ENCODE peak calls at places on chromosomes 3 and 15, in nine cellular contexts. T is fibroblast of villous mesenchyme, H is tibial artery, U is keratinocyte, W is cardiac fibroblast, Q is GM23248, P is fibroblast of lung, Y is MM.1S, L is stomach. D is an unnamed sample.

GRCh38 chr3:120559228-120560061 is 36.7 kb upstream of the NDUFB4 start:
- DNase-seq in T (peak; percentile 51), H (no peak), U (peak; percentile 40), W (peak; percentile 54), Q (peak; percentile 89), P (peak; percentile 87), Y (no peak), L (no peak), D (no peak)

GRCh38 chr15:25416693-25417092 is 22.1 kb downstream of the UBE3A start:
- DNase-seq in T (no peak), H (no peak), U (no peak), W (no peak), Q (no peak), P (peak; percentile 43), Y (peak; percentile 51), L (no peak), D (no peak)

GRCh38 chr15:82021992-82022391 is 23.8 kb downstream of the MEX3B start:
- DNase-seq in T (peak; percentile 54), H (no peak), U (peak; percentile 13), W (peak; percentile 51), Q (no peak), P (peak; percentile 30), Y (no peak), L (no peak), D (peak; percentile 30)

GRCh38 chr15:42724276-42724675 is 12.7 kb downstream of the CDAN1 start:
- DNase-seq in T (no peak), H (no peak), U (no peak), W (no peak), Q (no peak), P (no peak), Y (no peak), L (no peak), D (no peak)

GRCh38 chr15:60095711-60096110 is 91.6 kb downstream of the FOXB1 start:
- DNase-seq in T (no peak), H (no peak), U (no peak), W (peak; percentile 34), Q (peak; percentile 55), P (peak; percentile 66), Y (no peak), L (no peak), D (no peak)

GRCh38 chr15:80789836-80790235 is 10.7 kb downstream of the CEMIP start:
- DNase-seq in T (no peak), H (no peak), U (no peak), W (peak; percentile 35), Q (no peak), P (no peak), Y (no peak), L (no peak), D (no peak)

GRCh38 chr3:16084887-16085286 is 89.6 kb upstream of the GALNT15 start:
- DNase-seq in T (peak; percentile 65), H (no peak), U (no peak), W (peak; percentile 70), Q (peak; percentile 47), P (peak; percentile 96), Y (no peak), L (no peak), D (no peak)

GRCh38 chr3:39428745-39429201 is 22.3 kb downstream of the RPSA start:
- DNase-seq in T (no peak), H (no peak), U (no peak), W (peak; percentile 54), Q (no peak), P (no peak), Y (no peak), L (no peak), D (no peak)

GRCh38 chr15:73924258-73924921 is 1.9 kb upstream of the LOXL1 start:
- DNase-seq in T (peak; percentile 76), H (peak; percentile 47), U (no peak), W (peak; percentile 91), Q (peak; percentile 95), P (peak; percentile 87), Y (no peak), L (no peak), D (no peak)

GRCh38 chr3:126999383-126999782 is 16.5 kb downstream of the PLXNA1 start:
- DNase-seq in T (no peak), H (no peak), U (no peak), W (no peak), Q (no peak), P (no peak), Y (no peak), L (no peak), D (no peak)

DNA sequence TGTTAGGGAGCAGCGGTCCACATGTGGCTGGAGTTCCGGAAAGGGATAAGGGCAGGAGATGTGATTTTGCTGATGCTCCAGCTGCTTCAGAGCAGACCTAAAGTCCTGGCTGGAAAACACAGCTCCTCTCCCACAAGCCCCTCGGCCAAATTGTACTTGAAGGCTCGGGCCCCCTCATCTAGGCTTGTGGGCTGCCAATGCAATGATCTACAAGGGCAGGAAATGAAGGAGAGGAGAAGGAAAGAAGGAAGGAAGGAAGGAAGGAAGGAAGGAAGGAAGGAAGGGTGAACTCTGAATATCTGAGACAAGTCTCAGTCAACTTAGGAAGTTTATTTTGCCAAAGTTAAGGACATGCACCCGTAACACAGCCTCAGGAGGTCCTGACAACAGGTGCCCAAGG is 211.3 kb upstream of the TLE3 start:
- DNase-seq in T (no peak), H (no peak), U (no peak), W (no peak), Q (no peak), P (no peak), Y (no peak), L (no peak), D (no peak)
- H3K4me3 ChIP-seq in T (no peak overlapping the region), H (no peak overlapping the region), U (no peak overlapping the region), W (no peak overlapping the region), Q (no peak overlapping the region), P (no peak overlapping the region), Y (no peak overlapping the region), L (no peak overlapping the region), D (no peak overlapping the region)

GRCh38 chr3:5250467-5251195 is 63.1 kb downstream of the EDEM1 start:
- DNase-seq in T (no peak), H (no peak), U (no peak), W (peak; percentile 28), Q (peak; percentile 41), P (peak; percentile 17), Y (no peak), L (peak; percentile 41), D (no peak)
- H3K4me3 ChIP-seq in T (peak overlapping the region; percentile 40), H (peak overlapping the region; percentile 27), U (peak overlapping the region; percentile 55), W (peak overlapping the region; percentile 41), Q (peak overlapping the region; percentile 74), P (peak overlapping the region; percentile 30), Y (no peak overlapping the region), L (peak overlapping the region; percentile 33), D (peak overlapping the region; percentile 32)

GRCh38 chr3:155805204-155805801 is 775 bp downstream of the C3orf33 start:
- DNase-seq in T (peak; percentile 5), H (peak; percentile 33), U (no peak), W (no peak), Q (peak; percentile 66), P (no peak), Y (peak; percentile 27), L (peak; percentile 46), D (no peak)
- H3K4me3 ChIP-seq in T (peak overlapping the region; percentile 78), H (peak overlapping the region; percentile 93), U (peak overlapping the region; percentile 78), W (peak overlapping the region; percentile 76), Q (peak overlapping the region; percentile 86), P (peak overlapping the region; percentile 56), Y (peak overlapping the region; percentile 94), L (peak overlapping the region; percentile 74), D (peak overlapping the region; percentile 67)

GRCh38 chr15:40040293-40040635 is 1.3 kb upstream of the SRP14 start:
- DNase-seq in T (no peak), H (no peak), U (no peak), W (no peak), Q (no peak), P (no peak), Y (no peak), L (no peak), D (no peak)
- H3K4me3 ChIP-seq in T (no peak overlapping the region), H (no peak overlapping the region), U (peak overlapping the region; percentile 18), W (no peak overlapping the region), Q (peak overlapping the region; percentile 99), P (no peak overlapping the region), Y (no peak overlapping the region), L (peak overlapping the region; percentile 75), D (no peak overlapping the region)

DNA sequence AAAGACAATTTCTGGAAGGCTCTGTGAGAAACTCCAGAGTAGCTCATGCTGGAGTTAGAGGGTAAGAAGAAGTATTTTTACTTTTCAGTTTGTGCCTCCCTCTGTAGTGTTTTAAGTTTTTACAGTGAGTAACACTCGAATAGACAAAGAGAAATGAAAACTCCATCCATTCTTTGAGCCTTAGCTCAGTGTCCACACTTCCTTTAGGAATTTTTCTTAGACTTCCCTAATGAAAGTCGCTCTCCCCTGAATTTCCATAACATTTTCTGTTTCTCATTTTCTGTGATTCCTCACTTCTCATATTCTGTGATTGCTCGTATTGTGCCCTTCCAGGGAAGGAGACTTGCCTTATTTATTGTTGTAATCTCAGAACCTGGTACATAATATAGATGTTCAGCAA is 2.1 kb downstream of the BLOC1S6 start:
- DNase-seq in T (no peak), H (no peak), U (no peak), W (no peak), Q (no peak), P (peak; percentile 53), Y (no peak), L (no peak), D (no peak)
- H3K4me3 ChIP-seq in T (no peak overlapping the region), H (no peak overlapping the region), U (no peak overlapping the region), W (peak overlapping the region; percentile 95), Q (peak overlapping the region; percentile 93), P (peak overlapping the region; percentile 1), Y (no peak overlapping the region), L (no peak overlapping the region), D (peak overlapping the region; percentile 96)

DNA sequence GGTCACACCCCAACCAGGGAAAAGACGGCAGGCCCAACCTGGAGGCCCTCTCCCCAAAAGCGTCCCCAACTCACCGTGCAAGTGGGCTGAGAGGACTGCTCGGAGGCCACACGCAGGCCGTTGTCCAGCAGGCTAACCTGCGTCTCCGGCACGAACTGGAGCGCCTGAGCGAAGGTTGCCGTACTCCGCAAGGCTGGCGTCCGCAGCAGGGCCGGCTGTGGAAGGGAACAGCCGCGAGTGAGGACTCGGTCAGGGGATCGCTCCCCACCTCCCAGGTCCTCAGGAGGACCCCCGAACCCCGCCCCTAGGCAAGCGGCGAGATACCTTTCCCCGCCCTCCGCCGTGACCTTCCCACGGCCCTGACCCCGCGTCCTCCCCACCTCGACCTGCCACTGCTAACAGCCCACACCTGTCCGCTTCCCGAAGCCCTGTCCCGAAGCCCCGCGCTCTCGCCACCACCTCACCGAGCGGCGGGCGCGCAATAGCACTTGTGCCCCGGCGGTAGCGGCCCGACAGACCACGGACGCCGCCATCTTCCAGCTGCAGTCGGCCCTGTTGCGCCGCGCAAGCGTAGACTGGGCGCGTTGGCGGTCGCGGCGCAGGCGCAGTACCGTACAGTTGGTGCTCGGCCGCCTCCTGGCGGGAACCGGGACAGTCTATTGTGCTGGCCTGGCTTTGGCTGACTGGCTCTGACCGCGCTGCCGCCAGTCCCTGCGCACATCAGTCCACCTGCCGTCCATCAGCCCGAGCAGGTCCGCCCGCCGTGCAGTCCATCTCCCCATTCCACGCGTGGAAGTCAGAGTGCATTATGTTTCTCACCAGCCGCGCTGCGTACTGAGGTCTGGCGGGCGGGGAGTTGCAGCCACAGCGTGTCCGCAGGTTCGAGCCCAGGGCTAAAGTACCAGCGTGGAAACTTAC is at the start of gene UQCRC1:
- DNase-seq in T (peak; percentile 93), H (peak; percentile 89), U (no peak), W (peak; percentile 95), Q (peak; percentile 98), P (peak; percentile 85), Y (peak; percentile 95), L (peak; percentile 94), D (peak; percentile 76)
- H3K4me3 ChIP-seq in T (peak within 1 kb of the TSS; percentile 98), H (peak within 1 kb of the TSS; percentile 84), U (peak within 1 kb of the TSS; percentile 95), W (peak within 1 kb of the TSS; percentile 98), Q (peak within 1 kb of the TSS; percentile 80), P (peak within 1 kb of the TSS; percentile 84), Y (peak within 1 kb of the TSS; percentile 99), L (peak within 1 kb of the TSS; percentile 85), D (peak within 1 kb of the TSS; percentile 86)

GRCh38 chr15:51095681-51096331 is 1.1 kb upstream of the TNFAIP8L3 start:
- DNase-seq in T (no peak), H (no peak), U (no peak), W (no peak), Q (no peak), P (no peak), Y (no peak), L (no peak), D (no peak)
- H3K4me3 ChIP-seq in T (no peak overlapping the region), H (peak overlapping the region; percentile 92), U (no peak overlapping the region), W (peak overlapping the region; percentile 78), Q (no peak overlapping the region), P (no peak overlapping the region), Y (no peak overlapping the region), L (peak overlapping the region; percentile 68), D (no peak overlapping the region)